ENCODE peak calls at places on chromosome 1, in five cellular contexts. Y is aorta, C is mesendoderm, R is endodermal cell, F is breast epithelium. B is an unnamed sample.

GRCh38 chr1:152855661-152856060 is 4.1 kb upstream of the LCE7A start:
- DNase-seq in C (no peak), F (no peak), Y (no peak), R (no peak), B (no peak)

GRCh38 chr1:154998201-154998780 is 4.3 kb upstream of the ZBTB7B start:
- DNase-seq in Y (no peak), C (no peak), R (no peak), F (no peak), B (no peak)

GRCh38 chr1:204286841-204287387 is 72.8 kb downstream of the PLEKHA6 start:
- DNase-seq in Y (no peak), F (peak; percentile 71), R (no peak), C (peak; percentile 42), B (no peak)

GRCh38 chr1:1374068-1374860 is 743 bp downstream of the AURKAIP1 start:
- DNase-seq in Y (no peak), F (no peak), R (peak; percentile 55), C (no peak), B (no peak)

GRCh38 chr1:85952460-85952859 is 204.1 kb downstream of the COL24A1 start:
- DNase-seq in R (no peak), F (no peak), C (no peak), Y (no peak), B (no peak)

GRCh38 chr1:160361199-160361598 is 5.7 kb upstream of the NHLH1 start:
- DNase-seq in C (no peak), R (no peak), Y (no peak), F (no peak), B (no peak)

GRCh38 chr1:169300854-169301253 is 66.7 kb downstream of the NME7 start:
- DNase-seq in Y (no peak), C (no peak), F (no peak), R (no peak), B (no peak)

GRCh38 chr1:94927405-94928175 is 680 bp upstream of the CNN3 start:
- DNase-seq in C (peak; percentile 86), Y (no peak), R (no peak), F (no peak), B (no peak)

GRCh38 chr1:162674018-162674608 is 41.8 kb downstream of the DDR2 start:
- DNase-seq in R (no peak), Y (no peak), C (no peak), F (no peak), B (no peak)

GRCh38 chr1:16019580-16020277 is 1.9 kb upstream of the HSPB7 start:
- DNase-seq in Y (peak; percentile 85), C (peak; percentile 32), R (no peak), F (no peak), B (no peak)

GRCh38 chr1:93955765-93956164 is 46.5 kb upstream of the GCLM start:
- DNase-seq in Y (no peak), F (no peak), R (no peak), C (no peak), B (no peak)

GRCh38 chr1:201270616-201271390 is 12.5 kb upstream of the PKP1 start:
- DNase-seq in R (peak; percentile 20), F (no peak), Y (no peak), C (no peak), B (no peak)

GRCh38 chr1:201269900-201270410 is 13.4 kb upstream of the PKP1 start:
- DNase-seq in R (peak; percentile 28), F (no peak), C (no peak), Y (no peak), B (no peak)

GRCh38 chr1:201268604-201269151 is 14.6 kb upstream of the PKP1 start:
- DNase-seq in R (peak; percentile 36), F (no peak), Y (no peak), C (no peak), B (no peak)

GRCh38 chr1:201267481-201268229 is 15.7 kb upstream of the PKP1 start:
- DNase-seq in C (no peak), R (peak; percentile 25), Y (no peak), F (no peak), B (no peak)

GRCh38 chr1:201269241-201269640 is 14.1 kb upstream of the PKP1 start:
- DNase-seq in R (peak; percentile 12), F (no peak), Y (no peak), C (no peak), B (no peak)
- H3K27ac ChIP-seq in R (no peak overlapping the region), F (no peak overlapping the region), Y (no peak overlapping the region), C (no peak overlapping the region), B (no peak overlapping the region)

DNA sequence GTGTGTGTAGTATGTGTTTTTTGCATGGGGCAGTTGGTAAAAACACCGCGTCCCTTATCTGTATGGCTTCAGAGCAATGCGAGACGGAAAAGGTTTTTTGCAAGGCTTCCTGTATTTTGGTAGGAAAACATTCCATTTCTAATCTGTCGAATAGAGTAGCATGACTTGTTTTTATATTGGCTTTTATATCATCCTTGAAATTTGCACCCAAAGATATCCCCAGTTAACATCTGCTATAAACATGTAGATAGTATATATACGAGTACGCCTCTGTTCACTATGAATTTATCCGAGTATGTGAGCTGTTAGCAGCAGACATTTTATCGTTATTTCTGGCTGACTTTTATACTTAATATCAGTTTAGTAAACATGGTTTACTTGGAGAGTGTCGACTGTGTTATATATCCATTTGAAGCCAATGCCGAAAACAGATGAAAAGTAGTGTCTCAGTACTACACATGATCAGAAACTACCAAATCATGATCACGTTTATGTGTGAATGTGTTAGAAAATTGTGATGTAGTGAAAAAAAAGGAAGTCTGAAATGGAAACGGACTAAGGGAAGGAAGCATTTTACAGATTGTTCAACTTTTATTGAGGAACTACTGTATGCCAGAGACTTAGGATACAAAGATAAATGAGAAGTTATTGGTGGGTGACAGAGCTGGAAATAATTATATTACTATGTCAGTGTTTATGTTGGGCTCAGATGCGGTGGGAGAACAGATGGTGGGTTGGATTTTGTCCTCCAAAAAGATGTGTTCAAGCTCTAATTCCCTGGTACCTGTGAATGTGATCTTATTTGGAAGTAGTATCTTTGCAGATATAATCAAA is 1.1 kb downstream of the LEPR start:
- DNase-seq in C (no peak), F (no peak), R (no peak), Y (no peak), B (no peak)
- H3K27ac ChIP-seq in C (peak overlapping the region; percentile 97), F (peak overlapping the region; percentile 99), R (peak overlapping the region; percentile 95), Y (peak overlapping the region; percentile 93), B (no peak overlapping the region)

DNA sequence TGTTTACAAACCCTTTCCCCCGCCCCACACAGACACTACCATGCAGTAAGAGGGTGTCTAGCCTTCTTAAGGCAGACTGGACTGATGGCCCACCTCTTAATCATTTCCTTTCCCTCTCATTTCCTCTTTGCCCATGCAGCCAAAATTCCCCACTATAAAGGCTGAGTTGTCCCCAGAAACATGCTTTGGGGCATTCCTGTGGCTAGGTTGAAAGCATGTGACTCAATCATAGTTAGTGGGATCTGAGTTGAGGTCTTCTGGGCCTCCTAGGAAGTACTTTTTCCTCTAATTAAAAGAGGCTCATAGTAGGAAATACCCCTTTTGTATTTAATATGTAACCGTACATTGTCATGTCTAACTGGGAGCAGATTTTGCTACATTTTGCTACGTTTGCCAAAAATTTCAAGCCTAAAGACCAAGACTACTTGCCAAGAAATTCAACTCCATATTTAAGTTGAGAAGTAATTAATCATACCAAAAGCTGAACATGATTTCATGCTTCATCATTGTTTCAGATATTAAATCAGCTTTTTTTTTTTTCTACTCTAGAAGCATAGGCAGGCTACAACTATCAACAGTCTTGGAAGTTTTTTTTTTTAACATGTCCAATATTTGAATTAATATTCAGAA is 174.7 kb downstream of the ADGRL4 start:
- DNase-seq in F (no peak), R (no peak), Y (no peak), C (peak; percentile 17), B (peak; percentile 59)
- H3K27ac ChIP-seq in F (no peak overlapping the region), R (no peak overlapping the region), Y (no peak overlapping the region), C (no peak overlapping the region), B (peak overlapping the region; percentile 27)

DNA sequence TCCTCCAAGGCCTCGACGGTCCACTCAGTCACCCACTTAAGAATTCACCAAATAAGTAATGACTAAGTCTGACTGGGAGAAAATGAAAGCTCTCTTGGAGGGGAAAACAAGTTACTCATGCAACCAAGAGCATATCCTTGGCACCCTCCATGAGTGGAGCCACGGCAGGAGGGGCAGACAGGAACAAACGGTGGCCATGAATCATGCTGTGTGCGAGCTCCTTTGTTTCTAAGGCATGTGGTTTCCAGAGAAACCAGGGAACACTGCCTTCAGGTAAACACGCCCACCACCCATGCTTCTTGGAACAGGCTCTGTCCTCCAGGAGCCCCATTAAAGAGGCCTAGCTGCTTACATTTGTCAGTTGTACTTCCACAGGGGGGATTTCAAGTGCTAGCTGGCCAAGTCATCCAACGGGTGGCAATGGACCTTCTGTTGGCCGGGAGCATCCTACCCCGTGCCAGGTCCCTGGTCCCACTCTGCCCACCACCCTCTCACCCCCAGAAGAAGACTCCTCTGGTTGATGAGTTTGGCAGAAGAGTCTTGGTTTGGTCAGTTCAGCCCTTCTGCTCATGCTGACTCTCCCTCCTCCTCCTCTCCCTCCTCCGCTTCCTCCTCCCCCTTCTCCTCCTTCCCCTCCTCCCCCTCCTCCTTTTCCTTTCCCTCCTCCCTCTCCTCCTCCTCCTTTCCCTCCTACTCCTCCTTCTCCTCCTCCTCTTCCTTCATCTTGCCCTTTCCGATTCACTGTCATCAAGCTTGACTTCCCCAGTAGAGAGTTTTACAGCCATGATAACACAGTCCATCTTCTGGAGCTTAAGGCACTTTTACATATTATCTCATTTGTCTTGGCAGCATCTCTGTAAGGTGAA is 107.6 kb downstream of the CCDC185 start:
- DNase-seq in R (peak; percentile 63), Y (no peak), F (no peak), C (peak; percentile 63), B (no peak)
- H3K27ac ChIP-seq in R (no peak overlapping the region), Y (no peak overlapping the region), F (peak overlapping the region; percentile 71), C (no peak overlapping the region), B (no peak overlapping the region)

GRCh38 chr1:178341218-178341956 is 155.4 kb downstream of the CLEC20A start:
- DNase-seq in Y (peak; percentile 85), R (peak; percentile 95), F (peak; percentile 73), C (peak; percentile 97), B (no peak)
- H3K27ac ChIP-seq in Y (peak overlapping the region; percentile 63), R (peak overlapping the region; percentile 80), F (peak overlapping the region; percentile 77), C (peak overlapping the region; percentile 60), B (no peak overlapping the region)

DNA sequence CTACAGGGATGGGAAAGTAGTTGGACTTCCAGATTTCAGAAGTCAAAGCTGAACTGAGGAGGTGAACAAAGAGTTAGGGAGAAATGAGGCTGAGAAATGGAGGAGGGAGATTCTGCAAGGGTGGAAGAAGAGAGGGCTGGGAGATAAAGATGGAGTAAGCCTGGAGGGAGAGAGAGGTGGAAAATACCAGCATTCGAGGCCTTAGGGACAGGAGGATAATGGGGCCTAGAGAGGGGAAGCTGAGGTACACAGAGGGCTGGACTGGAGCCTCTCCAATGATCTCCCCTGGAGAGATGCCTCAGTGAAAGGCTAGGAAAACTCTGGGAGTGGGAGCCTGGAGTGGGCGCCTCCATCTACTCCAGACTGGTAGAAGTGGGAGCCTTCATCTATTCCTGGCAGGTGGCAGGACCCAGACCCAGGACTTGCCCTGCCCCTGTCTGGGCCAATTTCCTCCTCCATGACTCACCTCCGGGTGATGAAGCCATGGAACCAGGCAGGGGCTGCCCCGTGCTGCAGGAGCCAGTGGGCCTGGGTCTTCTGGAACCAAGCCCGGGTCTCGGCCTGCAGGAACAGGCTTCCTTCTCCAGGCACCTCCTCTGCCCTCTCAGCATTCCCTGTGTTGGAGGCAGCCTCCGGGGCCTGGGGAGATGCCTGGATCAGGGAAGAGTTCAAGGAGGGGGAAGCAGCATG is 1.9 kb downstream of the SH2D2A start:
- DNase-seq in Y (peak; percentile 73), F (no peak), C (no peak), R (no peak), B (no peak)
- H3K27ac ChIP-seq in Y (no peak overlapping the region), F (peak overlapping the region; percentile 12), C (no peak overlapping the region), R (no peak overlapping the region), B (no peak overlapping the region)